ENCODE peak calls at places on chromosomes 13 and 19, in four cellular contexts. C is omental fat pad, S is tibial artery, V is transverse colon. K is an unnamed sample.

GRCh38 chr19:661427-662196 is 1.4 kb downstream of the RNF126 start:
- DNase-seq in C (no peak), S (no peak), V (peak; percentile 71), K (no peak)

GRCh38 chr13:22018297-22019210 is 347.7 kb downstream of the FGF9 start:
- DNase-seq in C (no peak), S (no peak), V (no peak), K (no peak)

GRCh38 chr19:44529541-44529940 is at the start of gene CEACAM20:
- DNase-seq in C (no peak), S (peak; percentile 56), V (no peak), K (no peak)

GRCh38 chr13:65834897-65835296 is 1395.2 kb downstream of the PCDH9 start:
- DNase-seq in C (no peak), S (no peak), V (no peak), K (no peak)

GRCh38 chr13:27379694-27380596 is 44.5 kb upstream of the GTF3A start:
- DNase-seq in C (no peak), S (peak; percentile 66), V (peak; percentile 88), K (peak; percentile 92)

GRCh38 chr13:99496322-99497142 is 4.7 kb upstream of the TM9SF2 start:
- DNase-seq in C (no peak), S (peak; percentile 84), V (peak; percentile 76), K (peak; percentile 80)

GRCh38 chr13:104594801-104595200 is 1528.6 kb upstream of the SLC10A2 start:
- DNase-seq in C (no peak), S (no peak), V (no peak), K (no peak)

GRCh38 chr19:51365211-51366049 is 758 bp downstream of the ETFB start:
- DNase-seq in C (no peak), S (no peak), V (peak; percentile 45), K (no peak)

GRCh38 chr19:13234518-13234917 is 84.3 kb downstream of the IER2 start:
- DNase-seq in C (no peak), S (no peak), V (peak; percentile 73), K (peak; percentile 22)

GRCh38 chr13:33272531-33273124 is 12.9 kb downstream of the STARD13 start:
- DNase-seq in C (no peak), S (no peak), V (peak; percentile 51), K (no peak)

GRCh38 chr13:23701646-23702045 is 131.4 kb downstream of the TNFRSF19 start:
- DNase-seq in C (peak; percentile 51), S (peak; percentile 93), V (peak; percentile 38), K (no peak)

GRCh38 chr13:52010890-52011689 is at the start of gene ATP7B:
- DNase-seq in C (no peak), S (no peak), V (peak; percentile 34), K (no peak)

GRCh38 chr19:7773841-7774240 is 10.8 kb downstream of the CLEC4M start:
- DNase-seq in C (no peak), S (no peak), V (no peak), K (peak; percentile 59)

GRCh38 chr13:30334663-30335386 is 27.5 kb upstream of the KATNAL1 start:
- DNase-seq in C (no peak), S (no peak), V (no peak), K (no peak)

GRCh38 chr13:101514695-101515275 is 62.3 kb downstream of the ITGBL1 start:
- DNase-seq in C (no peak), S (no peak), V (no peak), K (no peak)

GRCh38 chr19:18149596-18149975 is 3.4 kb upstream of the PIK3R2 start:
- DNase-seq in C (no peak), S (no peak), V (no peak), K (no peak)

GRCh38 chr13:45258339-45258685 is 57.5 kb upstream of the KCTD4 start:
- DNase-seq in C (no peak), S (no peak), V (peak; percentile 21), K (no peak)

GRCh38 chr19:24040621-24041020 is 46.4 kb upstream of the ZNF254 start:
- DNase-seq in C (no peak), S (no peak), V (no peak), K (no peak)

GRCh38 chr13:35833031-35833430 is 298.2 kb downstream of the DCLK1 start:
- DNase-seq in C (no peak), S (no peak), V (no peak), K (no peak)

GRCh38 chr13:98411617-98412310 is 165.1 kb downstream of the STK24 start:
- DNase-seq in C (no peak), S (peak; percentile 79), V (peak; percentile 20), K (peak; percentile 50)

GRCh38 chr13:24693862-24694471 is 13.8 kb downstream of the ATP12A start:
- DNase-seq in C (no peak), S (peak; percentile 44), V (peak; percentile 36), K (no peak)

GRCh38 chr13:63184693-63185092 is 1769.0 kb upstream of the PCDH20 start:
- DNase-seq in C (no peak), S (no peak), V (no peak), K (no peak)

GRCh38 chr13:52809310-52809769 is 39.1 kb downstream of the PCDH8 start:
- DNase-seq in C (no peak), S (no peak), V (peak; percentile 61), K (no peak)

GRCh38 chr13:26500618-26501320 is 56.7 kb upstream of the WASF3 start:
- DNase-seq in C (no peak), S (no peak), V (no peak), K (peak; percentile 63)

DNA sequence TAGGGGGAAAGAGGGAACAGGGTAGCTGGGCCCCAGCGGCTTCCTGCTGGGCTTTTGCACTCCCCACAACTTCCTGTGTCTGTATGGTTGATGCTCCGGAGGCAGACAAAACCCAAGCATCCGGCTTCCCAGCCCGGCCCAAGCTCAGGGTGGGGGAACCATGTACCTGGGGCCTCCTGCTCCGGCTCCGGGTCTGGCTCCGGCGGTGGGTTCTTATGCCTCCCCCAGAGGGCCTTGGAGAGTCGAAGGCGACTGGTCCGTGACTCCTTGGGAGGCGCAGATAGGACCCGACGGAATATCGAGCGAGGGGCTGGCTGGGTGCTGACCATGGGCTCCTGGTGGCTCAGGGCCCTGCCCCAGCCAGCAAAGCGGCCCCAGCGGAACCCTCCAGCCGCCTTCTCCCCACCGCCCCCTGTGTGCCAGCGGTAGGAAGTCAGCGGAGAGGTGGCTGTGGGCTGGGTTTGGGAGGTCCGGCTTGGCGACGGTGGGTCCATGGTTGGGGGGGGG is 426 bp downstream of the RASAL3 start:
- DNase-seq in C (no peak), S (no peak), V (peak; percentile 64), K (no peak)
- TF ChIP-seq CTCF in C (no peak), S (no peak), V (no peak), K (no peak)

GRCh38 chr13:44243198-44243852 is 130.3 kb upstream of the SERP2 start:
- DNase-seq in C (no peak), S (no peak), V (peak; percentile 50), K (no peak)
- TF ChIP-seq CTCF in C (no peak), S (no peak), V (no peak), K (no peak)

GRCh38 chr13:94703721-94704314 is 8.5 kb downstream of the SOX21 start:
- DNase-seq in C (no peak), S (no peak), V (no peak), K (no peak)

GRCh38 chr13:94706854-94707399 is 5.4 kb downstream of the SOX21 start:
- DNase-seq in C (no peak), S (no peak), V (no peak), K (no peak)

GRCh38 chr13:94704347-94705080 is 7.8 kb downstream of the SOX21 start:
- DNase-seq in C (no peak), S (no peak), V (no peak), K (no peak)

GRCh38 chr13:94706101-94706853 is 6.1 kb downstream of the SOX21 start:
- DNase-seq in C (no peak), S (no peak), V (no peak), K (no peak)

DNA sequence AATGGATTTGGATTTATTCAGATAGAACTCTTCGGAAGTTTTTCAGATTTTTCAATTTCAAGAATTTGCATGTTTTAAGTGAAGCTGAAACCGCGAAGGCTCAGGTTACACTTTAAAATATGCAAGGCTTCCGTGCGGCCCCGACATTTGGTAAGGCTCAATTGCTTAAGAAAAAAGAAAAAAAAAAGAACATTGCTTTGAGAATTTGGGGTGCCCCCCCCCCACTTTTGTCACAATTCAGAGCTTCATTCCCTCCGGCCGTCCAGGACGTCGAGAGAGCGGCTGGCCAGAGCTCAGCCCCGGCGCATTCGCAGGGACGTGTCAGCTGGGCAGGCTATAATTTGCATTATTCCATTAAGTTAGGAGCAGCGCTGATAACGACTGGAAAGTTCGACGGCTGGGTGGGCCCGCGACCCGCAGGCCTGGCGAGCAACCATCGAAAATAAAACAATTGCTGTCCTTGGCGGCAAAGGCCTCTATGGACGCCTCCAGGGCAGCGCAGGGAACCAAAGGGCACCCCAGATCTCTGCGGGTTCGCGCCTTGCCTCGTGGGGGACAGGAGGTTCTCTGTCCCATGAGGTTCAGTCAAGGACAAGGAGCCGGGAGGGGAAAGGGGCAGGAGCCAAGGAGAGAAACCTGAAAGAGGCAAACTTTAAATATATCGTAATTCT is 7.1 kb downstream of the SOX21 start:
- DNase-seq in C (no peak), S (no peak), V (no peak), K (no peak)
- TF ChIP-seq CTCF in C (no peak), S (no peak), V (no peak), K (no peak)

GRCh38 chr19:2630352-2631001 is 72.0 kb downstream of the GNG7 start:
- DNase-seq in C (no peak), S (no peak), V (no peak), K (no peak)

GRCh38 chr19:2631213-2631821 is 71.2 kb downstream of the GNG7 start:
- DNase-seq in C (no peak), S (no peak), V (no peak), K (no peak)

GRCh38 chr19:2627855-2628254 is 74.6 kb downstream of the GNG7 start:
- DNase-seq in C (no peak), S (no peak), V (no peak), K (no peak)

GRCh38 chr19:2628597-2628996 is 73.9 kb downstream of the GNG7 start:
- DNase-seq in C (no peak), S (no peak), V (no peak), K (no peak)

GRCh38 chr19:2629491-2630351 is 72.8 kb downstream of the GNG7 start:
- DNase-seq in C (no peak), S (no peak), V (no peak), K (no peak)
- TF ChIP-seq CTCF in C (no peak), S (no peak), V (no peak), K (no peak)

GRCh38 chr13:72990883-72991282 is 67.9 kb upstream of the KLF5 start:
- DNase-seq in C (no peak), S (no peak), V (no peak), K (no peak)
- TF ChIP-seq CTCF in C (no peak), S (no peak), V (no peak), K (no peak)

DNA sequence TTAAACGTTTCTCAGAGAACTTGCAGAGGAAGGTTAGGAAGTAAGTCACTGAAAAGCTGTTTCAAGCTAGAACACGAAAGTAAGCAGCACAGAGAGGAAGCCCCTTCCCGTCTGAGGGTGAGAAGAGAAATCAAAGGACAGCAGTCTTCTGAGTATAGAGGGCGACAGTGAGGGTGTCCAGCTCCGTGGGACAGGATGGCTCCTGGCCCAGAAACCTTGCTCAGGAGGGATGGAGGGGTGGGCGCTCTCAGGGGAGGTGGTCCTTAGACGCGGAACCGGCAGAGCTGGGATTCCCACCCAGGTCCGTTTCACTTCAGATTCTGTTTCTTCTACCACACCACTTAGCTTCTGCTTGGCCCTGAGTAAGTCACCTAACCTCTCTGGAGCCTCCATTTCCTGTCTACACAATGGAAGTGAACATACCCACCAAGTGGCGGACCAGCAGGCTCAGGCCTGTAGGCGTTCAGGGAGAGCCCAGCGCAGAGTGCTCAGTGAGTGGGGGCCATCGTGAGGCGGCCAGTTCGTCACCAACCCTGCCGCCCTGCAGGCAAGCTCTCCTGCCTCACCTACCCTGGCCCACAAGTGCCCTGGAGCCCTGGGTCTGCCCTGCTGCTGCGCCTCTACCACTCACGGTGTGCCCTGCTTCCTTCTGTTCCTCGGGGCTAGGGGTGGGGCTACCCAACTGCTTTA is 5.5 kb upstream of the RSPH6A start:
- DNase-seq in C (no peak), S (no peak), V (no peak), K (no peak)
- TF ChIP-seq CTCF in C (no peak), S (no peak), V (no peak), K (no peak)